ENCODE peak calls at places on chromosomes 12 and 14, in ten cellular contexts. One of them, this sample, is unnamed. For H3K4me1, the result is how much of the 10 kb centered on the place peaks cover.

GRCh38 chr12:114638790-114639435 is 45.1 kb downstream of the TBX3 start:
- DNase-seq in heart left ventricle: no peak
- DNase-seq in gastrocnemius medialis: no peak
- DNase-seq in uterus: no peak
- DNase-seq in sigmoid colon: no peak
- DNase-seq in ovary: no peak
- DNase-seq in stomach: no peak
- DNase-seq in IMR-90: no peak
- DNase-seq in A549: no peak
- DNase-seq in endothelial cell of umbilical vein: no peak
- DNase-seq in this sample: no peak

GRCh38 chr14:23551266-23552028 is at the start of gene ZFHX2:
- DNase-seq in heart left ventricle: peak
- DNase-seq in endothelial cell of umbilical vein: peak
- DNase-seq in uterus: no peak
- DNase-seq in sigmoid colon: no peak
- DNase-seq in IMR-90: peak
- DNase-seq in A549: peak
- DNase-seq in gastrocnemius medialis: peak
- DNase-seq in stomach: peak
- DNase-seq in ovary: peak
- DNase-seq in this sample: peak

GRCh38 chr12:79690156-79690605 is 583 bp downstream of the PAWR start:
- DNase-seq in IMR-90: peak
- DNase-seq in endothelial cell of umbilical vein: no peak
- DNase-seq in uterus: peak
- DNase-seq in gastrocnemius medialis: no peak
- DNase-seq in heart left ventricle: peak
- DNase-seq in sigmoid colon: no peak
- DNase-seq in A549: no peak
- DNase-seq in stomach: peak
- DNase-seq in ovary: peak
- DNase-seq in this sample: no peak

GRCh38 chr12:65649126-65649525 is 175.2 kb upstream of the HMGA2 start:
- DNase-seq in IMR-90: peak
- DNase-seq in A549: peak
- DNase-seq in ovary: no peak
- DNase-seq in stomach: no peak
- DNase-seq in uterus: peak
- DNase-seq in sigmoid colon: no peak
- DNase-seq in endothelial cell of umbilical vein: peak
- DNase-seq in heart left ventricle: no peak
- DNase-seq in gastrocnemius medialis: no peak
- DNase-seq in this sample: peak

GRCh38 chr12:19967486-19967885 is 400.9 kb upstream of the PDE3A start:
- DNase-seq in uterus: peak
- DNase-seq in IMR-90: peak
- DNase-seq in ovary: no peak
- DNase-seq in A549: peak
- DNase-seq in sigmoid colon: no peak
- DNase-seq in gastrocnemius medialis: no peak
- DNase-seq in heart left ventricle: no peak
- DNase-seq in endothelial cell of umbilical vein: peak
- DNase-seq in stomach: no peak
- DNase-seq in this sample: no peak

GRCh38 chr14:93788557-93789365 is 476 bp upstream of the PRIMA1 start:
- DNase-seq in ovary: peak
- DNase-seq in A549: peak
- DNase-seq in sigmoid colon: peak
- DNase-seq in IMR-90: no peak
- DNase-seq in heart left ventricle: peak
- DNase-seq in gastrocnemius medialis: no peak
- DNase-seq in uterus: peak
- DNase-seq in endothelial cell of umbilical vein: no peak
- DNase-seq in stomach: peak
- DNase-seq in this sample: peak

GRCh38 chr14:105476937-105477658 is 2.5 kb downstream of the CRIP2 start:
- DNase-seq in sigmoid colon: no peak
- DNase-seq in endothelial cell of umbilical vein: peak
- DNase-seq in uterus: no peak
- DNase-seq in IMR-90: no peak
- DNase-seq in ovary: no peak
- DNase-seq in gastrocnemius medialis: no peak
- DNase-seq in stomach: no peak
- DNase-seq in heart left ventricle: peak
- DNase-seq in A549: no peak
- DNase-seq in this sample: no peak

GRCh38 chr12:30985814-30986452 is 59.4 kb downstream of the TSPAN11 start:
- DNase-seq in gastrocnemius medialis: no peak
- DNase-seq in sigmoid colon: no peak
- DNase-seq in uterus: no peak
- DNase-seq in IMR-90: peak
- DNase-seq in ovary: peak
- DNase-seq in A549: peak
- DNase-seq in stomach: peak
- DNase-seq in endothelial cell of umbilical vein: peak
- DNase-seq in heart left ventricle: no peak
- DNase-seq in this sample: peak

GRCh38 chr12:47769234-47770085 is 3.6 kb upstream of the SLC48A1 start:
- DNase-seq in heart left ventricle: no peak
- DNase-seq in A549: no peak
- DNase-seq in sigmoid colon: no peak
- DNase-seq in endothelial cell of umbilical vein: no peak
- DNase-seq in IMR-90: no peak
- DNase-seq in gastrocnemius medialis: no peak
- DNase-seq in uterus: no peak
- DNase-seq in stomach: no peak
- DNase-seq in ovary: no peak
- DNase-seq in this sample: no peak

GRCh38 chr14:52369305-52369781 is 55.2 kb downstream of the PTGER2 start:
- DNase-seq in endothelial cell of umbilical vein: no peak
- DNase-seq in sigmoid colon: no peak
- DNase-seq in IMR-90: peak
- DNase-seq in stomach: no peak
- DNase-seq in uterus: no peak
- DNase-seq in A549: no peak
- DNase-seq in ovary: peak
- DNase-seq in heart left ventricle: peak
- DNase-seq in gastrocnemius medialis: no peak
- DNase-seq in this sample: no peak

DNA sequence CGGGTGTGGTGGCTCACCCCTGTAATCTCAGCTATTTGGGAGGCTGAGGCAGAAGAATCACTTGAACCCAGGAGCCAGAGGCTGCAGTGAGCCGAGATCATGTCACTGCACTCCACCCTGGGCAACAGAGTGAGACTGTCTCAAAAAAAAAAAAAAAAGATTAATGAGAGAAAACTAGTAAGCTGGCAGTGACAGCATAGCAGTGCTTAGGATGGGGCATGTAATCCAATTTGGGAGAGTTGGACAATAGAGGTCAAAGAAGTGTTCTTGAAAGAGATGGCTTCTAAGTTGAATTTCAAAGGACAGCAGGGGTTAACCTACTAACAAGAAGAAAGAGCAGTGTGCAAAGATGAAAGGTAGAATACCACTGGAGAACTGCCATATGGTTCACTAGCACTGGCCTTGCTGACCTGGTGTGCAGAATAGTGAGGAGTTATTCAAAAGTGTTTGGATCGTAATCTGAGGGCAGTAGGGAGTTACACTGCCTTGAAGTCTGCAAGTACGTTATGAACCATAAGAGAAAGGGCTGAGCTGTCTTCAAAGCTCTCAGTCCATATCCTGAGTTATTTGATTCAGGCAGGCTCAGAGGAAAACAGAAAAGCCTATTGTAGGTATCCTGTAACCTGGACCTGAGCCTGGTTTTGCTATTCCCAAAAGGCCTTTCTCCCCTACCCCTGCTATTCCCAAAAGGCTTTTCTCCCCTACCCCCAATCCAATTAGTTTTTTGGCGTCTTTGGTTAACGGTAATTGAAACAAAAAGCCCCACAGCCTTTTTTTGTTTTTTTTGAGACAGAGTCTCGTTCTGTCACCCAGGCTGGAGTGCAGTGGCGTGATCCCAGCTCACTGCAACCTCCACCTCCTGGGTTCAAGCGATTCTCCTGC is 3.4 kb downstream of the XPOT start:
- DNase-seq in IMR-90: no peak
- DNase-seq in heart left ventricle: no peak
- DNase-seq in gastrocnemius medialis: no peak
- DNase-seq in A549: no peak
- DNase-seq in sigmoid colon: no peak
- DNase-seq in uterus: no peak
- DNase-seq in endothelial cell of umbilical vein: no peak
- DNase-seq in stomach: no peak
- DNase-seq in ovary: no peak
- DNase-seq in this sample: no peak
- TF ChIP-seq POLR2A in IMR-90: peak
- TF ChIP-seq POLR2A in heart left ventricle: no peak
- TF ChIP-seq POLR2A in gastrocnemius medialis: no peak
- TF ChIP-seq POLR2A in A549: no peak
- TF ChIP-seq POLR2A in sigmoid colon: no peak
- TF ChIP-seq POLR2A in uterus: no peak
- TF ChIP-seq POLR2A in endothelial cell of umbilical vein: no peak
- TF ChIP-seq POLR2A in stomach: no peak
- TF ChIP-seq POLR2A in ovary: no peak
- TF ChIP-seq POLR2A in this sample: no peak

GRCh38 chr12:57242691-57243454 is 8.1 kb downstream of the STAC3 start:
- DNase-seq in heart left ventricle: peak
- DNase-seq in uterus: no peak
- DNase-seq in gastrocnemius medialis: peak
- DNase-seq in sigmoid colon: peak
- DNase-seq in stomach: peak
- DNase-seq in IMR-90: peak
- DNase-seq in ovary: peak
- DNase-seq in endothelial cell of umbilical vein: peak
- DNase-seq in A549: peak
- DNase-seq in this sample: peak
- H3K4me1 ChIP-seq in heart left ventricle: half or more
- H3K4me1 ChIP-seq in uterus: under half
- H3K4me1 ChIP-seq in gastrocnemius medialis: half or more
- H3K4me1 ChIP-seq in sigmoid colon: half or more
- H3K4me1 ChIP-seq in stomach: half or more
- H3K4me1 ChIP-seq in IMR-90: under half
- H3K4me1 ChIP-seq in ovary: under half
- H3K4me1 ChIP-seq in endothelial cell of umbilical vein: under half
- H3K4me1 ChIP-seq in A549: under half
- H3K4me1 ChIP-seq in this sample: half or more

GRCh38 chr14:58082011-58082410 is 70.0 kb downstream of the ARMH4 start:
- DNase-seq in A549: no peak
- DNase-seq in ovary: no peak
- DNase-seq in heart left ventricle: no peak
- DNase-seq in stomach: no peak
- DNase-seq in endothelial cell of umbilical vein: no peak
- DNase-seq in uterus: no peak
- DNase-seq in sigmoid colon: no peak
- DNase-seq in gastrocnemius medialis: no peak
- DNase-seq in IMR-90: peak
- DNase-seq in this sample: no peak

GRCh38 chr14:58082491-58083098 is 69.4 kb downstream of the ARMH4 start:
- DNase-seq in uterus: no peak
- DNase-seq in IMR-90: peak
- DNase-seq in gastrocnemius medialis: no peak
- DNase-seq in endothelial cell of umbilical vein: peak
- DNase-seq in A549: peak
- DNase-seq in stomach: no peak
- DNase-seq in heart left ventricle: peak
- DNase-seq in ovary: no peak
- DNase-seq in sigmoid colon: no peak
- DNase-seq in this sample: no peak

DNA sequence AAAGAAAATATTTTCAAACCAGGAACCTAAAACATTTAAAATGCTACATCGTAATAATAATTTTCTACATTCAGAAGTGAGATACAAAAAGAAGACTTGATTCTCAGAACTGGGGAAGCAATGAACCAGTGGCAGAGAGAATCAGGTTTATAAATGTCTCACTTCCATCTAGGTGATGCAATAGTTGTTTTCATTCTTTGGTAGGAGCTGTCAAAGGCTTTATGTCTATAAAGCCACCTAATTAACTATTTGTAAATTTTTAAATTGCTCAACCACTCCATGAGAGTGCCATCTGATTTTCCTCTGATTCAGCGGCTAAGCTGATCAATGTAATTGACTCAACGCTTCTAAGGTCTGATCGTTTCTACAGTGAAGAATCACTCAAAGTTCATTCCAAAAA is 66.1 kb downstream of the ARMH4 start:
- DNase-seq in gastrocnemius medialis: no peak
- DNase-seq in stomach: no peak
- DNase-seq in heart left ventricle: no peak
- DNase-seq in sigmoid colon: no peak
- DNase-seq in endothelial cell of umbilical vein: no peak
- DNase-seq in ovary: no peak
- DNase-seq in IMR-90: no peak
- DNase-seq in A549: no peak
- DNase-seq in uterus: no peak
- DNase-seq in this sample: no peak
- TF ChIP-seq POLR2A in gastrocnemius medialis: no peak
- TF ChIP-seq POLR2A in stomach: no peak
- TF ChIP-seq POLR2A in heart left ventricle: no peak
- TF ChIP-seq POLR2A in sigmoid colon: no peak
- TF ChIP-seq POLR2A in endothelial cell of umbilical vein: no peak
- TF ChIP-seq POLR2A in ovary: no peak
- TF ChIP-seq POLR2A in IMR-90: no peak
- TF ChIP-seq POLR2A in A549: no peak
- TF ChIP-seq POLR2A in uterus: no peak
- TF ChIP-seq POLR2A in this sample: no peak

GRCh38 chr14:68253878-68254528 is 434.4 kb downstream of the RAD51B start:
- DNase-seq in gastrocnemius medialis: no peak
- DNase-seq in IMR-90: no peak
- DNase-seq in uterus: no peak
- DNase-seq in heart left ventricle: no peak
- DNase-seq in ovary: no peak
- DNase-seq in A549: no peak
- DNase-seq in sigmoid colon: no peak
- DNase-seq in endothelial cell of umbilical vein: no peak
- DNase-seq in stomach: no peak
- DNase-seq in this sample: no peak

GRCh38 chr14:68257969-68258368 is 438.4 kb downstream of the RAD51B start:
- DNase-seq in uterus: no peak
- DNase-seq in heart left ventricle: no peak
- DNase-seq in ovary: no peak
- DNase-seq in A549: no peak
- DNase-seq in endothelial cell of umbilical vein: no peak
- DNase-seq in sigmoid colon: no peak
- DNase-seq in stomach: no peak
- DNase-seq in gastrocnemius medialis: no peak
- DNase-seq in IMR-90: no peak
- DNase-seq in this sample: no peak

GRCh38 chr14:68253381-68253780 is 433.8 kb downstream of the RAD51B start:
- DNase-seq in heart left ventricle: no peak
- DNase-seq in stomach: no peak
- DNase-seq in ovary: no peak
- DNase-seq in uterus: no peak
- DNase-seq in sigmoid colon: no peak
- DNase-seq in endothelial cell of umbilical vein: no peak
- DNase-seq in gastrocnemius medialis: no peak
- DNase-seq in IMR-90: no peak
- DNase-seq in A549: no peak
- DNase-seq in this sample: no peak

GRCh38 chr14:68254669-68255527 is 435.3 kb downstream of the RAD51B start:
- DNase-seq in endothelial cell of umbilical vein: no peak
- DNase-seq in uterus: no peak
- DNase-seq in heart left ventricle: no peak
- DNase-seq in sigmoid colon: no peak
- DNase-seq in stomach: no peak
- DNase-seq in IMR-90: peak
- DNase-seq in ovary: no peak
- DNase-seq in gastrocnemius medialis: no peak
- DNase-seq in A549: no peak
- DNase-seq in this sample: no peak

GRCh38 chr14:68255697-68256178 is 436.2 kb downstream of the RAD51B start:
- DNase-seq in stomach: no peak
- DNase-seq in A549: no peak
- DNase-seq in heart left ventricle: no peak
- DNase-seq in gastrocnemius medialis: no peak
- DNase-seq in sigmoid colon: no peak
- DNase-seq in endothelial cell of umbilical vein: peak
- DNase-seq in ovary: no peak
- DNase-seq in IMR-90: peak
- DNase-seq in uterus: no peak
- DNase-seq in this sample: no peak
- H3K4me1 ChIP-seq in stomach: under half
- H3K4me1 ChIP-seq in A549: under half
- H3K4me1 ChIP-seq in heart left ventricle: under half
- H3K4me1 ChIP-seq in gastrocnemius medialis: under half
- H3K4me1 ChIP-seq in sigmoid colon: half or more
- H3K4me1 ChIP-seq in endothelial cell of umbilical vein: under half
- H3K4me1 ChIP-seq in ovary: under half
- H3K4me1 ChIP-seq in IMR-90: under half
- H3K4me1 ChIP-seq in uterus: under half
- H3K4me1 ChIP-seq in this sample: under half